ENCODE peak calls at places on chromosomes 3 and 15, in nine cellular contexts. E is ovary, I is uterus, C is GM12878, H is HCT116, V is adrenal gland, F is K562, U is right lobe of liver, G is endothelial cell of umbilical vein. P is an unnamed sample.

GRCh38 chr3:120170223-120170622 is 76.0 kb upstream of the GSK3B start:
- DNase-seq in V (no peak), H (peak), E (no peak), C (no peak), U (no peak), F (no peak), I (no peak), G (no peak), P (no peak)

GRCh38 chr3:65729553-65729952 is 309.2 kb downstream of the MAGI1 start:
- DNase-seq in U (peak), C (no peak), V (peak), I (peak), H (no peak), G (peak), F (no peak), E (peak), P (no peak)

GRCh38 chr3:31117854-31118253 is 223.4 kb upstream of the GADL1 start:
- DNase-seq in C (no peak), E (no peak), H (no peak), U (no peak), G (no peak), I (no peak), V (no peak), F (no peak), P (no peak)

GRCh38 chr15:52936489-52936888 is 146.4 kb upstream of the ONECUT1 start:
- DNase-seq in V (no peak), H (no peak), F (no peak), I (no peak), C (no peak), E (no peak), G (no peak), U (no peak), P (no peak)

GRCh38 chr15:82044373-82045178 is 1.2 kb downstream of the MEX3B start:
- DNase-seq in C (no peak), E (peak), H (no peak), G (peak), I (peak), V (peak), F (peak), U (no peak), P (no peak)

GRCh38 chr3:159266779-159267178 is 464.9 kb downstream of the MFSD1 start:
- DNase-seq in E (no peak), H (peak), G (peak), I (no peak), V (peak), U (no peak), C (no peak), F (peak), P (no peak)

GRCh38 chr3:151770941-151771340 is 37.2 kb downstream of the AADACL2 start:
- DNase-seq in H (no peak), V (peak), I (peak), C (no peak), E (peak), F (no peak), U (peak), G (peak), P (peak)

GRCh38 chr3:125141596-125142417 is 70.7 kb downstream of the SLC12A8 start:
- DNase-seq in U (peak), E (peak), G (peak), F (no peak), V (peak), H (no peak), C (no peak), I (peak), P (peak)

GRCh38 chr3:52062499-52062898 is 6.1 kb upstream of the DUSP7 start:
- DNase-seq in C (peak), V (peak), I (no peak), U (no peak), E (no peak), F (no peak), G (peak), H (peak), P (no peak)

GRCh38 chr3:158696618-158697017 is 24.2 kb upstream of the LXN start:
- DNase-seq in G (peak), U (no peak), E (no peak), V (no peak), H (no peak), I (no peak), C (no peak), F (no peak), P (no peak)

GRCh38 chr3:114929971-114930732 is 216.9 kb downstream of the ZBTB20 start:
- DNase-seq in G (no peak), V (no peak), H (no peak), E (no peak), U (no peak), F (no peak), C (no peak), I (no peak), P (no peak)

GRCh38 chr3:147113293-147114045 is 292.9 kb downstream of the ZIC4 start:
- DNase-seq in U (no peak), E (no peak), G (no peak), I (no peak), C (no peak), F (no peak), H (no peak), V (no peak), P (no peak)

GRCh38 chr3:155065537-155065936 is 14.6 kb upstream of the MME start:
- DNase-seq in G (peak), E (no peak), V (no peak), U (no peak), I (no peak), C (no peak), H (no peak), F (no peak), P (no peak)

GRCh38 chr15:65302061-65302460 is 2.4 kb upstream of the RNU5B-1 start:
- DNase-seq in C (no peak), H (no peak), G (no peak), I (no peak), U (no peak), F (no peak), E (peak), V (no peak), P (no peak)

GRCh38 chr3:62151591-62151990 is 221.8 kb downstream of the FEZF2 start:
- DNase-seq in I (no peak), G (no peak), U (no peak), F (no peak), C (no peak), V (no peak), H (no peak), E (no peak), P (no peak)

GRCh38 chr15:39642011-39642640 is 61.2 kb downstream of the THBS1 start:
- DNase-seq in I (no peak), C (no peak), E (no peak), F (no peak), U (no peak), H (no peak), G (peak), V (no peak), P (no peak)

GRCh38 chr15:92538115-92538514 is 117.5 kb downstream of the FAM174B start:
- DNase-seq in F (no peak), C (no peak), E (no peak), V (no peak), I (no peak), H (no peak), G (no peak), U (no peak), P (no peak)

GRCh38 chr15:53837263-53837662 is 77.8 kb upstream of the WDR72 start:
- DNase-seq in H (no peak), C (no peak), G (no peak), V (no peak), U (peak), I (no peak), F (no peak), E (no peak), P (peak)

GRCh38 chr3:46440531-46441294 is 24.0 kb downstream of the LTF start:
- DNase-seq in U (no peak), V (no peak), I (no peak), H (no peak), F (no peak), C (peak), E (no peak), G (no peak), P (no peak)

GRCh38 chr3:10517616-10518015 is 12.2 kb upstream of the ATP2B2 start:
- DNase-seq in H (no peak), G (no peak), F (no peak), E (no peak), I (no peak), U (peak), C (no peak), V (peak), P (no peak)

GRCh38 chr3:166986000-166986399 is 394.1 kb downstream of the ZBBX start:
- DNase-seq in V (no peak), C (no peak), U (no peak), G (no peak), H (no peak), E (no peak), F (no peak), I (no peak), P (no peak)

GRCh38 chr3:126554560-126555525 is 3.9 kb downstream of the C3orf22 start:
- DNase-seq in F (no peak), V (no peak), G (no peak), C (no peak), H (no peak), E (no peak), I (peak), U (no peak), P (no peak)

GRCh38 chr15:95284933-95285401 is 1045.5 kb upstream of the NR2F2 start:
- DNase-seq in H (no peak), E (no peak), V (no peak), G (peak), F (no peak), C (no peak), I (no peak), U (no peak), P (no peak)

GRCh38 chr15:34984884-34985630 is 3.0 kb downstream of the ZNF770 start:
- DNase-seq in G (peak), C (no peak), I (no peak), H (no peak), V (peak), F (no peak), E (no peak), U (peak), P (no peak)

GRCh38 chr15:79257454-79257853 is 25.1 kb upstream of the ANKRD34C start:
- DNase-seq in C (no peak), U (no peak), E (no peak), H (no peak), V (no peak), I (no peak), F (no peak), G (no peak), P (no peak)

GRCh38 chr3:52934626-52935530 is 37.5 kb upstream of the STIMATE start:
- DNase-seq in E (peak), I (peak), F (peak), U (peak), C (peak), H (peak), G (peak), V (peak), P (no peak)

GRCh38 chr3:45987368-45988099 is 8.1 kb downstream of the FYCO1 start:
- DNase-seq in E (peak), H (no peak), V (peak), C (no peak), U (no peak), I (peak), G (peak), F (no peak), P (no peak)

GRCh38 chr3:70519913-70520659 is 207.6 kb upstream of the MDFIC2 start:
- DNase-seq in V (no peak), I (no peak), F (no peak), G (no peak), E (no peak), H (no peak), U (no peak), C (no peak), P (no peak)

GRCh38 chr3:189718215-189718614 is 87.0 kb downstream of the TP63 start:
- DNase-seq in H (no peak), G (no peak), C (no peak), U (no peak), F (no peak), I (no peak), E (no peak), V (no peak), P (no peak)

GRCh38 chr3:151345854-151346253 is 16.5 kb upstream of the P2RY13 start:
- DNase-seq in F (no peak), C (no peak), V (no peak), G (no peak), I (peak), U (no peak), H (no peak), E (no peak), P (no peak)

GRCh38 chr3:30747771-30748281 is 141.4 kb downstream of the TGFBR2 start:
- DNase-seq in E (no peak), U (no peak), G (peak), I (no peak), C (no peak), F (no peak), H (peak), V (no peak), P (no peak)

GRCh38 chr3:125003369-125003853 is 52.4 kb downstream of the HEG1 start:
- DNase-seq in F (no peak), C (no peak), G (no peak), H (no peak), I (peak), U (no peak), V (peak), E (peak), P (no peak)

GRCh38 chr3:131386429-131386926 is 4.9 kb downstream of the NUDT16 start:
- DNase-seq in V (peak), H (no peak), I (peak), U (peak), E (no peak), F (no peak), G (peak), C (no peak), P (peak)

GRCh38 chr15:45521596-45522167 is 873 bp downstream of the SLC30A4 start:
- DNase-seq in G (peak), C (no peak), F (no peak), V (no peak), U (no peak), E (no peak), I (no peak), H (no peak), P (no peak)

GRCh38 chr15:45522931-45523331 is 376 bp upstream of the SLC30A4 start:
- DNase-seq in G (peak), U (no peak), E (no peak), V (peak), F (no peak), H (no peak), I (no peak), C (no peak), P (no peak)

GRCh38 chr15:45522179-45522930 is at the start of gene SLC30A4:
- DNase-seq in C (no peak), V (peak), G (peak), H (no peak), F (peak), I (peak), U (peak), E (peak), P (peak)
- TF ChIP-seq POLR2A in C (peak), V (peak), G (no peak), H (no peak), F (no peak), I (peak), U (peak), E (peak), P (no peak)

DNA sequence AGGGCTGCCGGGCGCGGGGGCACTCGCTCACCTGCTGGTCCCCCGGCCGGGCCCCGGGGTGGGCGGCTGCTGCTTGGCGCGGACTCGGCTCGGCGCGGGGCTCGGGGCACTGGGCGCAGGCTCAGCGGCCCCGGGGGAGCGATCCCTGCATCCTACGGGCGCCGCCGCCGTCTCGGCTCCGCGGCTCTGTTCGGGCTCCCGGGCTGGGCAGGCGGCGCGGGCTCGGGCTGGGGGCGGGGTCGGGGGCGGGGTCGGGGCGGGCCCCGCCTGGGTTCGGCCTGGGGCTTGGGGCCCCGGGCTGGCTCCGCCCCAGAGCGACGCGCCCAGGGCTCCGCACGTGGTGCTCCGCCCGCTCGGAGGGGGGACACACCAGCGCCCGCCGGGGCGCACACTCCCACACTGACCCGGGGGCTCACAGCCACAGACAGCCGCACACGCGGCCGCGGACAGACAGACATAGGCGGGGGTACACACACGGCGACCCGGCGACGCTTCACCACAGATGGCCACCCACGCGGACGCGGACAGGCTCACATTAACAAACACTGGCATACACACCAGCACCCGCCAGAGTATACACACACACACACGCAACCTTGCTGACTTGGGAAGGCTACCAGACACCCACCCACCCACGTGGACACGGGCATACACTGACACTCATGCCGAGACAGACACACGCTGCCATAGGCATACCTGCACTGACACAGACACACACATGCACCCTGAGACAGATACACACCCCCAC is at the start of gene SCN5A:
- DNase-seq in V (peak), C (no peak), I (no peak), E (peak), U (no peak), G (peak), F (peak), H (no peak), P (no peak)
- H3K4me3 ChIP-seq in V (no peak), C (no peak), I (peak), E (peak), U (peak), G (peak), F (peak), H (peak), P (peak)

DNA sequence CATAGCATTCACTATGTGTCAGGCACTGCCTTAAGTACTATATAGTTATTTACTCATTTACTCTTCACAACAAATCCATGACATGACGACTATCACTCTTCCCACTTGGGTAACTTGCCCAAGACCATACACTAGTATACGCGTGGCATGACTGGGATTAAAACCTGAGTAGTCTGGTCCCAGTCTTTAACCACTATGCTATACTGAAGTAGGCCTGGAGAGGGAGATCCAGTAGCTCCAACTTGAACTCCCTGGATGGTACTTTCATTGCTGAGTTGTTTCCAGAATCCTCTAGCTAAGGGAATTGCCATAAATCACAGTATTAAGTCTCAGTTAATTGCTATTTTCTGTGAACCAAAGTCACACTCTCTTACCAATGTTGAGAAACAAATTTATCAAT is 116.2 kb upstream of the LSAMP start:
- DNase-seq in I (no peak), U (no peak), E (no peak), H (no peak), C (no peak), G (no peak), F (no peak), V (no peak), P (no peak)
- TF ChIP-seq CTCF in I (no peak), U (no peak), E (no peak), H (no peak), C (no peak), G (no peak), F (no peak), V (no peak), P (no peak)

DNA sequence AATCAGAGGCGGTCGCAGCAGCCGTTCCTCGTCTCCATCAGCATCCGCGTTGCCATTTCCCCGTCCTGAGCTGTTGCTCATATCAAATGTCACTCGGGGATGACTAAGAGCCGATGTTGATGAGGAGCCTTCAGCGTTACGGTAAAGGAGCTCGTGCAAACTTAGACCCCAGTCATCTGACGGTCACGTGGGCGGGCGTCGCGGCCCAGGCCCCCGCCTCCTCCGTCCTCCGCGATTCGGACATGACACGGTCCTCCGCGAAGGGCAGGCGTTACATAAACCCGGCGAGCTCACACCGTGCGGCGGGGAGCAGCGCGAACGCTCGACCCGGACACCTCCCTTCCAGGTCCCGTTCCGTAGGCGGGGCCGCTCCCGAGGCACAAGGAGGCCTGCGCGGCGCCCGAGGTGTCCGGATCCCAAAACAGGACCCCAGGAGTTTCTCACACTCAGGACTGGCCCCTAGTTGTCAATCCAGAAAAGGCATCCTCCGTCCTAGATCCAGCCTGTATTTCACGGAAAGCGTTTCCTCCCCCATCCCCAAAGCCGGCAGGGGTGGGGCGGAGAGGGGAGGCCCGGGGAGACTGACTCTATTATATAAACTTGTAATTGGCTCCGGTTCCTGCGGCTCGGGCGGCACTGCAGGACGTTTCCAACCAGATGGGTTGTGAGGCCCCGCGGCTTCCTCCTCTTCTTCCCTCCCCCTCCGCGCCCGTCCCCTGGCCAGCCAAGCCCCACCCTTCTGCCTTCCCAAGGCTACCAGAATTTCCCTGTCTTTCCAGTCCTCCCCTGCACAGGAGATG is 100.0 kb upstream of the IGF1R start:
- DNase-seq in U (peak), F (no peak), H (no peak), V (peak), C (no peak), E (peak), I (peak), G (peak), P (peak)
- TF ChIP-seq POLR2A in U (no peak), F (no peak), H (no peak), V (no peak), C (no peak), E (peak), I (peak), G (no peak), P (no peak)

DNA sequence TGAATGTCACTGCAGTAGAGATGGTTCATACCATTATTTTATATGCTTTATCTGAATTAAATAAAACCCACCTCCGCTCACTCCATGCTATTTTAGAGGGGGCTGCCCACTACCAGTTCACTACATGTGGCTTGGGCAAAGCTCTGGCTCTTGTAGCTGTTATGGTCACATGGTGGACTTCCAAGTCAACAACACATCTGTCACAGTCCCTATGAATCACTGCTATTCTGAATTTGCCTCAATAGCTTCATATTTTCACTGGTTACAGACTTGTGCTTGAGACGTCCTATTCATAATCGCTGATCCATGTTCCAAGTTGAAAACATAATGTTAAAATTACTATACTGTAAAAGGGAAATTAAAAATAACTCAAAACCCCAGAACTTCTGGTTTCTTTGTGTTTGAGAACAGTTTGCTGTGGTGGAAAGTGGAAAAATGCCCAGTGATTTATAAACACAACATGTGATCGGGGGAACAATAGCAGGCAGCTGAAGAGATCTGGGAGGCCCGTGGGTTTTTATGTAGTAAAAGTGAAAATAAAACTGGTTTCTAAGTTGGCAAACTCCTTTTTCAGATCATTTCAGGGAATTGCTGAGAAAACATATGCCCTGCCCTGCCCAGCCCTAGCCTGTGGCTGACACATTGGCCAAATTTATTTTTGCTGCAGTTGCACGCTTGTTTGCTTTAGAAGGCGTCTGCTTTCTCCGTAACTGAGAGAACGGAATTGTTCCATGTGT is 128.8 kb upstream of the PRR23C start:
- DNase-seq in C (peak), I (no peak), G (peak), H (no peak), V (peak), F (no peak), E (peak), U (no peak), P (no peak)
- H3K4me3 ChIP-seq in C (peak), I (peak), G (peak), H (no peak), V (no peak), F (no peak), E (peak), U (peak), P (peak)

GRCh38 chr3:23202203-23202920 is 765 bp upstream of the UBE2E2 start:
- DNase-seq in E (peak), H (no peak), C (no peak), I (no peak), U (no peak), G (peak), F (no peak), V (peak), P (peak)
- TF ChIP-seq CTCF in E (no peak), H (no peak), C (no peak), I (no peak), U (no peak), G (no peak), F (no peak), V (no peak), P (no peak)

P was measured in breast epithelium.